ENCODE peak calls at places on chromosomes 16 and 17, in four cellular contexts. One of them, this sample, is unnamed.

GRCh38 chr16:84526794-84527485 is 22.5 kb upstream of the MEAK7 start:
- ATAC-seq in activated naive CD4-positive, alpha-beta T cell treated with anti-CD3 and anti-CD28 coated beads, Interleukin-2, amount 50 U/mL, for 72 hours: no peak
- ATAC-seq in left lung: peak; percentile 29
- ATAC-seq in aorta: peak; percentile 64
- ATAC-seq in this sample: no peak

GRCh38 chr17:62790554-62790953 is 17.6 kb downstream of the MARCHF10 start:
- ATAC-seq in activated naive CD4-positive, alpha-beta T cell treated with anti-CD3 and anti-CD28 coated beads, Interleukin-2, amount 50 U/mL, for 72 hours: no peak
- ATAC-seq in left lung: no peak
- ATAC-seq in aorta: no peak
- ATAC-seq in this sample: no peak

GRCh38 chr16:51982715-51983680 is 563.9 kb downstream of the TOX3 start:
- ATAC-seq in activated naive CD4-positive, alpha-beta T cell treated with anti-CD3 and anti-CD28 coated beads, Interleukin-2, amount 50 U/mL, for 72 hours: no peak
- ATAC-seq in left lung: peak; percentile 90
- ATAC-seq in aorta: no peak
- ATAC-seq in this sample: no peak

GRCh38 chr16:15952265-15952711 is 2.9 kb downstream of the ABCC1 start:
- ATAC-seq in activated naive CD4-positive, alpha-beta T cell treated with anti-CD3 and anti-CD28 coated beads, Interleukin-2, amount 50 U/mL, for 72 hours: no peak
- ATAC-seq in left lung: peak; percentile 5
- ATAC-seq in aorta: peak; percentile 62
- ATAC-seq in this sample: peak; percentile 37

GRCh38 chr16:8878523-8878911 is 3.6 kb upstream of the LITAFD start:
- ATAC-seq in activated naive CD4-positive, alpha-beta T cell treated with anti-CD3 and anti-CD28 coated beads, Interleukin-2, amount 50 U/mL, for 72 hours: no peak
- ATAC-seq in left lung: peak; percentile 33
- ATAC-seq in aorta: no peak
- ATAC-seq in this sample: no peak

GRCh38 chr16:68991075-68991474 is 114.4 kb upstream of the HAS3 start:
- ATAC-seq in activated naive CD4-positive, alpha-beta T cell treated with anti-CD3 and anti-CD28 coated beads, Interleukin-2, amount 50 U/mL, for 72 hours: no peak
- ATAC-seq in left lung: no peak
- ATAC-seq in aorta: no peak
- ATAC-seq in this sample: no peak

GRCh38 chr16:89174877-89175276 is 3.3 kb downstream of the CDH15 start:
- ATAC-seq in activated naive CD4-positive, alpha-beta T cell treated with anti-CD3 and anti-CD28 coated beads, Interleukin-2, amount 50 U/mL, for 72 hours: no peak
- ATAC-seq in left lung: no peak
- ATAC-seq in aorta: no peak
- ATAC-seq in this sample: no peak

GRCh38 chr16:51236583-51236982 is 85.5 kb upstream of the SALL1 start:
- ATAC-seq in activated naive CD4-positive, alpha-beta T cell treated with anti-CD3 and anti-CD28 coated beads, Interleukin-2, amount 50 U/mL, for 72 hours: no peak
- ATAC-seq in left lung: no peak
- ATAC-seq in aorta: no peak
- ATAC-seq in this sample: no peak

GRCh38 chr16:86383488-86384262 is 126.7 kb upstream of the FOXF1 start:
- ATAC-seq in activated naive CD4-positive, alpha-beta T cell treated with anti-CD3 and anti-CD28 coated beads, Interleukin-2, amount 50 U/mL, for 72 hours: no peak
- ATAC-seq in left lung: peak; percentile 40
- ATAC-seq in aorta: no peak
- ATAC-seq in this sample: no peak

GRCh38 chr17:4950075-4950756 is 703 bp upstream of the ENO3 start:
- ATAC-seq in activated naive CD4-positive, alpha-beta T cell treated with anti-CD3 and anti-CD28 coated beads, Interleukin-2, amount 50 U/mL, for 72 hours: peak; percentile 20
- ATAC-seq in left lung: no peak
- ATAC-seq in aorta: peak; percentile 9
- ATAC-seq in this sample: no peak

GRCh38 chr16:29644338-29644857 is 18.6 kb upstream of the SPN start:
- ATAC-seq in activated naive CD4-positive, alpha-beta T cell treated with anti-CD3 and anti-CD28 coated beads, Interleukin-2, amount 50 U/mL, for 72 hours: no peak
- ATAC-seq in left lung: peak; percentile 62
- ATAC-seq in aorta: no peak
- ATAC-seq in this sample: peak; percentile 88

GRCh38 chr17:67514998-67515397 is 137.9 kb downstream of the PITPNC1 start:
- ATAC-seq in activated naive CD4-positive, alpha-beta T cell treated with anti-CD3 and anti-CD28 coated beads, Interleukin-2, amount 50 U/mL, for 72 hours: no peak
- ATAC-seq in left lung: peak; percentile 6
- ATAC-seq in aorta: no peak
- ATAC-seq in this sample: no peak

GRCh38 chr16:49010396-49010795 is 271.2 kb downstream of the CBLN1 start:
- ATAC-seq in activated naive CD4-positive, alpha-beta T cell treated with anti-CD3 and anti-CD28 coated beads, Interleukin-2, amount 50 U/mL, for 72 hours: no peak
- ATAC-seq in left lung: no peak
- ATAC-seq in aorta: no peak
- ATAC-seq in this sample: no peak

GRCh38 chr16:901715-902601 is 68.8 kb downstream of the LMF1 start:
- ATAC-seq in activated naive CD4-positive, alpha-beta T cell treated with anti-CD3 and anti-CD28 coated beads, Interleukin-2, amount 50 U/mL, for 72 hours: no peak
- ATAC-seq in left lung: no peak
- ATAC-seq in aorta: no peak
- ATAC-seq in this sample: no peak

GRCh38 chr17:72978593-72979218 is 113.8 kb downstream of the SLC39A11 start:
- ATAC-seq in activated naive CD4-positive, alpha-beta T cell treated with anti-CD3 and anti-CD28 coated beads, Interleukin-2, amount 50 U/mL, for 72 hours: no peak
- ATAC-seq in left lung: no peak
- ATAC-seq in aorta: no peak
- ATAC-seq in this sample: no peak

GRCh38 chr17:74677558-74678466 is 34.9 kb downstream of the CD300LF start:
- ATAC-seq in activated naive CD4-positive, alpha-beta T cell treated with anti-CD3 and anti-CD28 coated beads, Interleukin-2, amount 50 U/mL, for 72 hours: no peak
- ATAC-seq in left lung: peak; percentile 88
- ATAC-seq in aorta: peak; percentile 38
- ATAC-seq in this sample: no peak

GRCh38 chr16:11727945-11728543 is 14.6 kb downstream of the TXNDC11 start:
- ATAC-seq in activated naive CD4-positive, alpha-beta T cell treated with anti-CD3 and anti-CD28 coated beads, Interleukin-2, amount 50 U/mL, for 72 hours: peak; percentile 83
- ATAC-seq in left lung: no peak
- ATAC-seq in aorta: no peak
- ATAC-seq in this sample: no peak

GRCh38 chr17:50100921-50101345 is 5.8 kb downstream of the PDK2 start:
- ATAC-seq in activated naive CD4-positive, alpha-beta T cell treated with anti-CD3 and anti-CD28 coated beads, Interleukin-2, amount 50 U/mL, for 72 hours: no peak
- ATAC-seq in left lung: peak; percentile 8
- ATAC-seq in aorta: no peak
- ATAC-seq in this sample: no peak

GRCh38 chr16:51674615-51675014 is 523.5 kb upstream of the SALL1 start:
- ATAC-seq in activated naive CD4-positive, alpha-beta T cell treated with anti-CD3 and anti-CD28 coated beads, Interleukin-2, amount 50 U/mL, for 72 hours: no peak
- ATAC-seq in left lung: no peak
- ATAC-seq in aorta: no peak
- ATAC-seq in this sample: no peak

GRCh38 chr17:29682054-29682453 is 59.3 kb upstream of the CORO6 start:
- ATAC-seq in activated naive CD4-positive, alpha-beta T cell treated with anti-CD3 and anti-CD28 coated beads, Interleukin-2, amount 50 U/mL, for 72 hours: no peak
- ATAC-seq in left lung: peak; percentile 67
- ATAC-seq in aorta: no peak
- ATAC-seq in this sample: peak; percentile 85

GRCh38 chr16:30368122-30368791 is 2.0 kb downstream of the TBC1D10B start:
- ATAC-seq in activated naive CD4-positive, alpha-beta T cell treated with anti-CD3 and anti-CD28 coated beads, Interleukin-2, amount 50 U/mL, for 72 hours: no peak
- ATAC-seq in left lung: no peak
- ATAC-seq in aorta: no peak
- ATAC-seq in this sample: no peak

GRCh38 chr17:68238894-68239293 is 8.9 kb upstream of the AMZ2 start:
- ATAC-seq in activated naive CD4-positive, alpha-beta T cell treated with anti-CD3 and anti-CD28 coated beads, Interleukin-2, amount 50 U/mL, for 72 hours: peak; percentile 70
- ATAC-seq in left lung: no peak
- ATAC-seq in aorta: no peak
- ATAC-seq in this sample: peak; percentile 64

GRCh38 chr16:81738831-81739496 is 40.1 kb upstream of the PLCG2 start:
- ATAC-seq in activated naive CD4-positive, alpha-beta T cell treated with anti-CD3 and anti-CD28 coated beads, Interleukin-2, amount 50 U/mL, for 72 hours: no peak
- ATAC-seq in left lung: peak; percentile 64
- ATAC-seq in aorta: peak; percentile 60
- ATAC-seq in this sample: peak; percentile 74

GRCh38 chr17:40951011-40951622 is 13.7 kb upstream of the KRT23 start:
- ATAC-seq in activated naive CD4-positive, alpha-beta T cell treated with anti-CD3 and anti-CD28 coated beads, Interleukin-2, amount 50 U/mL, for 72 hours: peak; percentile 70
- ATAC-seq in left lung: no peak
- ATAC-seq in aorta: no peak
- ATAC-seq in this sample: no peak

GRCh38 chr17:13917635-13918034 is 151.7 kb upstream of the COX10 start:
- ATAC-seq in activated naive CD4-positive, alpha-beta T cell treated with anti-CD3 and anti-CD28 coated beads, Interleukin-2, amount 50 U/mL, for 72 hours: no peak
- ATAC-seq in left lung: peak; percentile 33
- ATAC-seq in aorta: no peak
- ATAC-seq in this sample: peak; percentile 78

GRCh38 chr17:17341452-17341851 is 38.3 kb downstream of the NT5M start:
- ATAC-seq in activated naive CD4-positive, alpha-beta T cell treated with anti-CD3 and anti-CD28 coated beads, Interleukin-2, amount 50 U/mL, for 72 hours: no peak
- ATAC-seq in left lung: no peak
- ATAC-seq in aorta: no peak
- ATAC-seq in this sample: no peak

GRCh38 chr17:39455919-39456318 is 4.9 kb upstream of the MED1 start:
- ATAC-seq in activated naive CD4-positive, alpha-beta T cell treated with anti-CD3 and anti-CD28 coated beads, Interleukin-2, amount 50 U/mL, for 72 hours: no peak
- ATAC-seq in left lung: no peak
- ATAC-seq in aorta: no peak
- ATAC-seq in this sample: no peak

GRCh38 chr16:62213763-62214162 is 177.5 kb upstream of the CDH8 start:
- ATAC-seq in activated naive CD4-positive, alpha-beta T cell treated with anti-CD3 and anti-CD28 coated beads, Interleukin-2, amount 50 U/mL, for 72 hours: no peak
- ATAC-seq in left lung: no peak
- ATAC-seq in aorta: no peak
- ATAC-seq in this sample: peak; percentile 36